ENCODE peak calls at places on chromosomes 6 and 20, in six cellular contexts. P, F, Y, C, R and V are unnamed samples.

GRCh38 chr20:49701313-49701731 is 12.4 kb downstream of the B4GALT5 start:
- DNase-seq in F (no peak), C (peak; percentile 68), P (no peak), Y (peak; percentile 86), R (no peak), V (no peak)

GRCh38 chr6:40693767-40694166 is 106.6 kb upstream of the LRFN2 start:
- DNase-seq in R (no peak), F (no peak), C (no peak), Y (no peak), P (no peak), V (no peak)

GRCh38 chr6:32581275-32582095 is 8.2 kb downstream of the HLA-DRB1 start:
- DNase-seq in Y (no peak), C (no peak), F (no peak), P (no peak), R (no peak), V (no peak)

GRCh38 chr20:17614812-17615644 is 45.2 kb downstream of the DSTN start:
- DNase-seq in P (peak; percentile 44), C (no peak), R (no peak), F (peak; percentile 37), Y (no peak), V (peak; percentile 46)

GRCh38 chr6:85458184-85458583 is 8.3 kb downstream of the NT5E start:
- DNase-seq in F (no peak), P (no peak), Y (no peak), R (no peak), C (no peak), V (no peak)

GRCh38 chr6:42482126-42482525 is 30.4 kb upstream of the TRERF1 start:
- DNase-seq in R (no peak), F (no peak), Y (no peak), C (no peak), P (no peak), V (no peak)

GRCh38 chr20:483791-484644 is 21.7 kb upstream of the TBC1D20 start:
- DNase-seq in P (peak; percentile 43), Y (no peak), C (peak; percentile 16), F (no peak), R (no peak), V (peak; percentile 39)

GRCh38 chr6:93059911-93060310 is 359.4 kb downstream of the EPHA7 start:
- DNase-seq in Y (no peak), R (no peak), F (no peak), C (no peak), P (no peak), V (no peak)

GRCh38 chr6:1117530-1118286 is 194.2 kb upstream of the FOXQ1 start:
- DNase-seq in Y (no peak), C (no peak), P (no peak), R (no peak), F (no peak), V (no peak)

GRCh38 chr20:2244993-2245392 is 50.8 kb upstream of the TGM3 start:
- DNase-seq in F (no peak), Y (no peak), P (no peak), R (peak; percentile 41), C (no peak), V (no peak)

GRCh38 chr6:130778946-130779657 is 48.1 kb upstream of the SMLR1 start:
- DNase-seq in P (no peak), C (no peak), Y (no peak), F (no peak), R (no peak), V (no peak)

GRCh38 chr20:53872561-53873248 is 197.7 kb downstream of the BCAS1 start:
- DNase-seq in P (no peak), Y (no peak), F (no peak), C (no peak), R (no peak), V (no peak)

GRCh38 chr20:45725134-45725533 is 3.0 kb downstream of the SPINT4 start:
- DNase-seq in Y (no peak), F (no peak), P (no peak), C (no peak), R (no peak), V (no peak)

GRCh38 chr6:45458672-45459071 is 80.9 kb upstream of the SUPT3H start:
- DNase-seq in F (no peak), C (no peak), R (no peak), Y (no peak), P (no peak), V (no peak)

GRCh38 chr6:128731249-128732165 is 151.4 kb upstream of the LAMA2 start:
- DNase-seq in C (peak; percentile 24), Y (peak; percentile 41), R (peak; percentile 67), P (no peak), F (no peak), V (no peak)

GRCh38 chr6:5011346-5011745 is 7.5 kb upstream of the RPP40 start:
- DNase-seq in F (no peak), C (no peak), Y (no peak), P (no peak), R (no peak), V (no peak)

GRCh38 chr6:5012531-5012930 is 8.7 kb upstream of the RPP40 start:
- DNase-seq in Y (no peak), F (no peak), P (no peak), C (no peak), R (no peak), V (no peak)

DNA sequence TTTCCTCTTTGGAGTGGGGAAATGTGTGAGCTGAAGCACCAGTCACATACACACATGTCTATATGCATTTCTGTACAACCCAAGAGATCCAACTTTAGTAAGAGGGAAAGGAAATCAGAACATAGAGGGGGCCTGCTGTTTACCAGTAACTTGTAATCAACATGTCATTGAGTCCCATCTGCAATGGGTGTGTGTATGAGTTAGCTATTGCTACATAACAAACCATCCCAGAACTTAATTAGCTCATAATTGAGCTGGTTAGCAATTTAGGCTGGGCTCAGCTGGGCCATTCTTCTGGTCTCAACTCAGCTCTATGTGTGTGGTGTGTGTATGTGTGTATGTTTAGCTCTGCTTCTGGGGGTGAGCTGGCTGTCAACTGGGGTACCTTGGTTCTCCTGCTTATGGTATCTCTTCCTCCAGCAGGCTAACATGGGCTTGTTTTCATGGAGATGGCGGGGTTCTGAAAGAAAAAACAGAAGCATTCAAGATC is 10.3 kb upstream of the RPP40 start:
- DNase-seq in F (no peak), R (no peak), P (no peak), Y (no peak), C (no peak), V (no peak)
- H3K4me1 ChIP-seq in F (no peaks in the 10 kb centered on the region), R (no peaks in the 10 kb centered on the region), P (no peaks in the 10 kb centered on the region), Y (no peaks in the 10 kb centered on the region), C (no peaks in the 10 kb centered on the region), V (peaks cover 1% of the 10 kb centered on the region)

DNA sequence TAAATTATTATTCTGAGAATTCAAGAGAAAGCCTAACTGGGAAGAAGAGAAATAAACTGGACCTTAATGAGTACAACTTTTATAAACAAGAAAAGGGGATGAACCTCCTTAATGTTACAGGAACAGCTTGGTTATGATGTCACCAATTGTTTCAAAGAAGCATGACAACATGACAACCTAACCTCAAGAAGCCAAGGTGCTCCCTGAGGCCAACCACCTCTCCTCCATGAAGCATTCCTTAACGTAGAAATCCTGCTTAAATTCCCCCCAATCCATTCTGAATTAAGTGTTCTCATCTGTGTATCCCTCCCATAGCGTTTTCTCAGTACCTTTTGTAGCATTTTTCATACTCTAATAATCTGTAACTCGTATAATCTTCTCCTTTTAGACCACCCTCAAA is 1.7 kb downstream of the HBS1L start:
- DNase-seq in Y (no peak), C (no peak), R (no peak), F (no peak), P (no peak), V (no peak)
- H3K4me1 ChIP-seq in Y (peaks cover 9% of the 10 kb centered on the region), C (peaks cover 2% of the 10 kb centered on the region), R (peaks cover 10% of the 10 kb centered on the region), F (peaks cover 18% of the 10 kb centered on the region), P (peaks cover 22% of the 10 kb centered on the region), V (peaks cover 1% of the 10 kb centered on the region)

DNA sequence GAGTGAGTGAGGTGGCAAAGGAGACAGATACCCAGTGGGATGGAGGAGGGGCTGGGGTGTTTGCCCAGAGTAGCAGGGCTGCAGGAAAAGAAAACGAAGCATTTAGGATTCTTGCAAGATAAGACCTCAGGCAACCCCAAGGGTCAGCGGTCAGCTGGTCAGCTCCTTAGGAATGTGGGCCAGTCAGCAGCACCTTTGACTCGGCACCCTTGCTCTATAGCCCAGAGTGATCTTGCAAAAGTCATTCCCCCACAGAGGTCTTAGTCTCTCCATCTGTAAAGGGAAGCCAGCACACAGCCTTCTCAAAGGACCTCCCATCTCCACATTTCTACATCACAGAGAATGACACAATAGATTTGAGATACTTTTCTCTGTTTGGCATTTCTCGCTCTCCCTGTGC is 56.7 kb downstream of the VEGFA start:
- DNase-seq in R (no peak), Y (no peak), C (no peak), P (no peak), F (no peak), V (no peak)
- H3K4me1 ChIP-seq in R (peaks cover 20% of the 10 kb centered on the region), Y (peaks cover 13% of the 10 kb centered on the region), C (no peaks in the 10 kb centered on the region), P (peaks cover 69% of the 10 kb centered on the region), F (no peaks in the 10 kb centered on the region), V (no peaks in the 10 kb centered on the region)

GRCh38 chr6:110355031-110355430 is 3.1 kb downstream of the METTL24 start:
- DNase-seq in Y (no peak), R (peak; percentile 43), C (no peak), P (no peak), F (no peak), V (no peak)
- H3K4me1 ChIP-seq in Y (no peaks in the 10 kb centered on the region), R (peaks cover 81% of the 10 kb centered on the region), C (peaks cover 8% of the 10 kb centered on the region), P (peaks cover 34% of the 10 kb centered on the region), F (peaks cover 25% of the 10 kb centered on the region), V (peaks cover 4% of the 10 kb centered on the region)